ENCODE peak calls at places on chromosomes 7 and 10, in eight cellular contexts. A, T, I, V, F, K, L and B are unnamed samples.

GRCh38 chr10:34696423-34696822 is 118.7 kb downstream of the PARD3 start:
- DNase-seq in A (no peak), T (no peak), I (no peak), V (no peak), F (peak), K (no peak), L (no peak), B (no peak)

GRCh38 chr10:102422586-102423129 is 2.0 kb downstream of the FBXL15 start:
- DNase-seq in A (peak), T (peak), I (peak), V (peak), F (peak), K (peak), L (peak), B (no peak)

GRCh38 chr10:62149621-62150020 is 119.0 kb downstream of the RTKN2 start:
- DNase-seq in A (no peak), T (no peak), I (no peak), V (no peak), F (no peak), K (no peak), L (no peak), B (no peak)

GRCh38 chr10:91219371-91220193 is 881 bp upstream of the PCGF5 start:
- DNase-seq in A (no peak), T (no peak), I (no peak), V (no peak), F (no peak), K (no peak), L (no peak), B (no peak)

GRCh38 chr7:92873776-92874175 is 37.4 kb upstream of the CDK6 start:
- DNase-seq in A (no peak), T (no peak), I (no peak), V (no peak), F (no peak), K (no peak), L (no peak), B (no peak)

GRCh38 chr10:102085336-102085735 is 20.2 kb downstream of the HPS6 start:
- DNase-seq in A (no peak), T (no peak), I (no peak), V (no peak), F (no peak), K (no peak), L (no peak), B (no peak)

GRCh38 chr7:80829527-80829926 is 89.3 kb downstream of the SEMA3C start:
- DNase-seq in A (no peak), T (no peak), I (no peak), V (no peak), F (no peak), K (no peak), L (no peak), B (no peak)

GRCh38 chr10:61478621-61479312 is 25.6 kb upstream of the TMEM26 start:
- DNase-seq in A (no peak), T (no peak), I (no peak), V (no peak), F (no peak), K (no peak), L (no peak), B (no peak)

GRCh38 chr10:129546106-129546505 is 79.1 kb downstream of the MGMT start:
- DNase-seq in A (no peak), T (peak), I (no peak), V (no peak), F (no peak), K (no peak), L (no peak), B (no peak)

GRCh38 chr10:13091816-13092215 is 8.1 kb upstream of the OPTN start:
- DNase-seq in A (no peak), T (no peak), I (no peak), V (no peak), F (no peak), K (no peak), L (no peak), B (no peak)

GRCh38 chr7:99195867-99196266 is 12.0 kb downstream of the KPNA7 start:
- DNase-seq in A (no peak), T (no peak), I (no peak), V (no peak), F (no peak), K (no peak), L (no peak), B (no peak)

GRCh38 chr7:133642907-133643306 is 390.0 kb downstream of the EXOC4 start:
- DNase-seq in A (no peak), T (no peak), I (no peak), V (no peak), F (no peak), K (no peak), L (no peak), B (no peak)

GRCh38 chr7:109552017-109552416 is 982.3 kb downstream of the DNAJB9 start:
- DNase-seq in A (no peak), T (no peak), I (no peak), V (no peak), F (no peak), K (no peak), L (no peak), B (no peak)

GRCh38 chr10:97882142-97883091 is 32.8 kb downstream of the GOLGA7B start:
- DNase-seq in A (peak), T (no peak), I (peak), V (no peak), F (peak), K (no peak), L (no peak), B (no peak)

GRCh38 chr10:48309711-48310226 is 3.3 kb downstream of the MAPK8 start:
- DNase-seq in A (no peak), T (no peak), I (no peak), V (peak), F (no peak), K (no peak), L (no peak), B (no peak)

GRCh38 chr7:67662804-67663203 is 666.2 kb downstream of the TYW1 start:
- DNase-seq in A (no peak), T (no peak), I (no peak), V (no peak), F (no peak), K (no peak), L (no peak), B (no peak)

GRCh38 chr7:132557489-132558044 is 18.7 kb downstream of the PLXNA4 start:
- DNase-seq in A (no peak), T (no peak), I (no peak), V (no peak), F (no peak), K (no peak), L (no peak), B (no peak)

GRCh38 chr10:86376852-86377796 is 10.5 kb upstream of the GRID1 start:
- DNase-seq in A (peak), T (peak), I (peak), V (peak), F (peak), K (peak), L (peak), B (no peak)

GRCh38 chr10:86708783-86709778 is 40.8 kb downstream of the LDB3 start:
- DNase-seq in A (no peak), T (no peak), I (no peak), V (no peak), F (no peak), K (no peak), L (peak), B (no peak)

GRCh38 chr10:3000063-3000462 is 67.3 kb upstream of the PFKP start:
- DNase-seq in A (no peak), T (no peak), I (no peak), V (no peak), F (no peak), K (no peak), L (no peak), B (no peak)

GRCh38 chr7:93601363-93601762 is 26.8 kb upstream of the CALCR start:
- DNase-seq in A (no peak), T (peak), I (no peak), V (no peak), F (no peak), K (peak), L (no peak), B (no peak)

GRCh38 chr10:15325243-15326002 is 45.7 kb downstream of the FAM171A1 start:
- DNase-seq in A (no peak), T (no peak), I (no peak), V (no peak), F (peak), K (no peak), L (no peak), B (no peak)

GRCh38 chr10:49526624-49527023 is 12.3 kb downstream of the ERCC6 start:
- DNase-seq in A (no peak), T (no peak), I (no peak), V (no peak), F (no peak), K (no peak), L (no peak), B (no peak)

GRCh38 chr7:134943785-134944400 is 42.4 kb upstream of the AGBL3 start:
- DNase-seq in A (no peak), T (no peak), I (no peak), V (peak), F (no peak), K (no peak), L (no peak), B (no peak)
- TF ChIP-seq CTCF in A (peak), T (peak), I (no peak), V (peak), F (peak), K (peak), L (no peak), B (no peak)

GRCh38 chr10:87930141-87930540 is 66.7 kb downstream of the PTEN start:
- DNase-seq in A (no peak), T (no peak), I (no peak), V (no peak), F (no peak), K (no peak), L (no peak), B (no peak)
- TF ChIP-seq CTCF in A (no peak), T (no peak), I (no peak), V (no peak), F (no peak), K (no peak), L (no peak), B (no peak)

GRCh38 chr7:100891555-100891954 is 2.0 kb upstream of the UFSP1 start:
- DNase-seq in A (no peak), T (no peak), I (no peak), V (no peak), F (no peak), K (no peak), L (no peak), B (no peak)

GRCh38 chr7:100893910-100894763 is 1.6 kb downstream of the ACHE start:
- DNase-seq in A (no peak), T (no peak), I (no peak), V (no peak), F (no peak), K (peak), L (peak), B (no peak)

GRCh38 chr7:100892364-100893317 is 3.0 kb downstream of the ACHE start:
- DNase-seq in A (no peak), T (no peak), I (no peak), V (no peak), F (no peak), K (no peak), L (peak), B (no peak)

GRCh38 chr7:100894860-100895700 is 608 bp downstream of the ACHE start:
- DNase-seq in A (peak), T (peak), I (no peak), V (peak), F (no peak), K (peak), L (peak), B (no peak)

DNA sequence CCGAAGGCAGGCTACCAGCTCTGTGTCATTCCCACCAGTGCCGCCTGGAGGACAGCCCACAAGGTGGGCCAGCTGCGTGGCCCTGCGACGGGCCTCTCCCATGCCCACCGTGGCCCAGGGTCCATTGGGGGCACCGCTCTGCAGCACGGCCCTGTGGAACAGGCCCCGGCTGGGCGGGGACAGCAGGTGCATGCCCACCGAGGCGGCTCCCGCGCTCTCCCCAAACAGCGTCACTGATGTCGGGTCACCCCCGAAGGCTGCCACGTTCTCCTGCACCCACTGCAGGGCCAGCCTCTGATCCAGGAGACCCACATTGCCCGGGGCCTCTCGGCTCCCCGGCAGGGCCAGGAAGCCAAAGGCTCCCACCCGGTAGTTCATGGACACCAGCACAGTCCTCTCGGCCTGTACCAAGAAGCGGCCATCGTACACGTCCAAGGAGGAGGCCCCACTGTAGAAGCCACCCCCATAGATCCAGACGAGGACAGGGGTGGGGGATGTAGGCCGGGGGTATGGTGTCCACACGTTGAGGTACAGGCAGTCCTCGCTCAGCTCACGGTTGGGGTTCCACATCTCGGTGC is 2.3 kb downstream of the ACHE start:
- DNase-seq in A (no peak), T (no peak), I (no peak), V (no peak), F (no peak), K (no peak), L (peak), B (no peak)
- TF ChIP-seq CTCF in A (no peak), T (no peak), I (no peak), V (no peak), F (no peak), K (no peak), L (no peak), B (no peak)

GRCh38 chr7:22109761-22110160 is 164.1 kb upstream of the CDCA7L start:
- DNase-seq in A (no peak), T (peak), I (peak), V (peak), F (peak), K (peak), L (no peak), B (no peak)
- TF ChIP-seq CTCF in A (no peak), T (peak), I (no peak), V (no peak), F (peak), K (no peak), L (no peak), B (no peak)

DNA sequence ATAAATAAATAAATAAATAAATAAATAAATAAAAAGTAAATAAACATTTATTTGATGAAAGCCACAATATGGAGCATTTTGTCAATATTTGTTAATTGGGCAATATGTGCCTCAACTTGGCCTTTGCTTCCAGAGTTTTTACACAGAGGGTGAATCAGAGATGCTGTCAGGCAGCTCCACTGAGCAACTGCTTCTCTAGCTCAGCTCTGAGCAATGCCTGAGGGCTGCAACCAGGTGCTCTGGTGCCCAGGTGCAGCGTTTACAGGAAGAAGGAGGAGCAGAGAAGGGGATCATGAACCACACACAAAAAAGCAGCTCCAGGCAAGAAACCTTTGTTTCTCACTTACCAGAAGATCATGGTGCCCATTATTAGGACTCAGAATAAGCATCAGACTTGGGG is 876.2 kb upstream of the AUTS2 start:
- DNase-seq in A (peak), T (no peak), I (no peak), V (no peak), F (no peak), K (no peak), L (no peak), B (no peak)
- TF ChIP-seq CTCF in A (no peak), T (no peak), I (no peak), V (no peak), F (no peak), K (no peak), L (no peak), B (no peak)

DNA sequence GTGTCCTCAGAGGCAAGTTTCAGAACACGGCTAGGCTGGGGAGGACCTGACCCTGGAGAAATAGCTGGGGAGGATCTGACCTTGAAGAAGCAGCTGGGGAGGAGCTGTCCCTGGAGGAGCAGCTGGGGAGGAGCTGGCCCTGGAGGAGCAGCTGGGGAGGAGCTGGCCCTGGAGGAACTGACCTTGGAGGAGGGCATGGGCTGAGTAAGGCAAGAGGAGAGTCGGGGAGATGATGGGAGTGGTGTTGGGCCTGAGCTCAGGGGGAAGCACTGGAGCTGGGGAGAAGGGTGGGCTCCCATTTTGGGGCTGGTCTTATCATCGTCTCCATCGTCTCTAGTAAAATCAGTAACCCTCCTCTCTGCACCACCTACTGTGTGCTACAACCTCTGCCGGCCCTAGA is 179.8 kb upstream of the SHH start:
- DNase-seq in A (no peak), T (no peak), I (no peak), V (no peak), F (no peak), K (no peak), L (no peak), B (no peak)
- TF ChIP-seq CTCF in A (no peak), T (no peak), I (no peak), V (no peak), F (no peak), K (no peak), L (no peak), B (no peak)

DNA sequence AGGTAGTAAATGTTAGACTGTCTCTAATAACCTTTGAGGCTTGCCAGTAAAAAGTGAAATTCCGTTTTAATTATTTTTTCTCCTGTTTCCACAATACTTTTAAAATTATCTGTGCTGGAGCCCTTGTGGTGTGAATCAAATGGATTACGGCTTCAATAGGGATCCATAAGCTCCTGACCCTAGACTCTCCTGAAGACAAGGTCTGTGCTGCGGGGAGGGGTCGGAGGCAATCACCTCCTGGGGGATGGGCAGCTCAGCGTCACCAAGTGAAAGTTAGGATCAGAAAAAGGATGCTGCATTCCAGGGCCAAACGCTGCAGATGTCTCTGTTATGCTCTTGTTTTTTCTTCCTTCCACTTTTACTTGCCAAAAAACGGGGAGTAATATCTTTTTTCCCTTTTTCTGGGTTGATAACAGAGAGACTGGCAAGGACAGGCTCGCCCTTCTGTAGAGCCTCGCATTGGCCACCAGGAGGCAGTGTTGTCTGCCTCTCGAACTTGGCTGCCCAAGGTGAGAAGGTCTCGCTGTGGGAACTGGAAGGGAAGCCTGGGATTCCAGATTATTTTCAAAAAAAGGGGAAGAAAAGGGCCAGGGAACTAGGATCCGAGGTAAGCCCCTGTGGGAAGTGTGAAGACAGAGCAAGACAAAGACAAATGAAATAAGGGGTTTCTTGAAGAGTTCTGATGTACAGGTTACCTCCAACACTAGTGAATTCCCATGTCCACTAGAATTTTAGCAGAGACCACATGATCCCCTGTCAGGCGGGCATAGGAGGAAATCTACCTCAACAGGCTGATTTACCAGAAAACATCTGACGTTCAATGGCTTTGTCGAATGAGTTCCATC is 621.9 kb downstream of the ACTR3B start:
- DNase-seq in A (peak), T (peak), I (no peak), V (peak), F (no peak), K (peak), L (peak), B (no peak)
- TF ChIP-seq CTCF in A (peak), T (peak), I (peak), V (peak), F (peak), K (peak), L (peak), B (no peak)

DNA sequence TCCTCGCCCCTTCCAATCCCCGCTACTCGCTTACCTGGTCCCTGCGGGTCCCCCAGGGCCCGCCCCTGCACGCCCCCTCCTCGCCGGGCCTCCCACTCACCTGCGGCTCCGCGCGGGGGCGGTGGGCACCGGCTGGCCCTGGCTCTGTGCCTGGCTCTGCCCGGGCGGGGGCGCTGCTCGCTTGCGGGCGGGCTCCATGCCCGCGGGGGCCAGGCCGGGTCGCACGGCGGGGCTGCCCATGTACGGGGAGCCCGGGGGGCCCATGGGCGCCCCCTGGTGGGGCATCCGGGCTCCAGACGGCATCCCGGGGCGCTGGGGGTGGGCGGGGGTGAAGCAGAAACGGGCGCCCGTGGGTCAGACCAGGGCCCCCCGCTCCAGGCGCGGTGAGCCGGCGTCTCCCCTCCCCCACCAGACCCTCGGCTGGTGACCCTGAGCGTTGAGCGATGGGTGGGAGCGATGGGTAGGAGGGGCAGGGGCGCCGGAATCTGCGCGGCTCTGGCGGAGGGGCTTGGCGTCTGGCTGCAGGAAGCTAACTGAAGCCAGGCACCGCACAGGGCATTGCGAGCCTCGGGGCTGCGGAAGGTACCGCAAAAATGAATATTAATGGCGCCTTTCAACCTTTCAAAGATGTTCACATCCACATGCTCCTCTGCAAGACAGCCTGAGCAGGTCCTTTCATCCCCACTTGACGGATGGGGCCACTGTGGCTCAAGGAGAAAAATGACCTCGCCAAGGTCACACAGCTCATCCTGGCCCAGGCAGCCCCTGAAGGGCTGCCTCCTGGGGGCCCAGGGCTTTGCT is 2.9 kb downstream of the SMARCD3 start:
- DNase-seq in A (no peak), T (peak), I (no peak), V (no peak), F (no peak), K (peak), L (no peak), B (no peak)
- TF ChIP-seq CTCF in A (peak), T (peak), I (no peak), V (no peak), F (peak), K (peak), L (peak), B (peak)